ENCODE peak calls at places on chromosomes 5 and 9, in four cellular contexts. R is fibroblast of gingiva; M is activated CD8-positive, alpha-beta memory T cell treated with anti-CD3 and anti-CD28 coated beads, Interleukin-2, amount 10 ng/mL, durations not matched to agents 7 days and 5 days; E is hippocampal formation. L is an unnamed sample.

GRCh38 chr9:127133739-127134167 is 11.3 kb upstream of the ANGPTL2 start:
- DNase-seq in R (peak; percentile 80), M (peak; percentile 23), E (peak; percentile 87), L (peak; percentile 79)

GRCh38 chr9:127929044-127929979 is 1.3 kb downstream of the PIP5KL1 start:
- DNase-seq in R (no peak), M (no peak), E (no peak), L (no peak)

GRCh38 chr9:14846871-14847311 is 63.3 kb downstream of the FREM1 start:
- DNase-seq in R (peak; percentile 39), M (peak; percentile 63), E (no peak), L (no peak)

GRCh38 chr5:140301136-140301535 is 1.8 kb downstream of the PFDN1 start:
- DNase-seq in R (no peak), M (no peak), E (no peak), L (no peak)

GRCh38 chr5:168614661-168615060 is 35.5 kb upstream of the PANK3 start:
- DNase-seq in R (no peak), M (no peak), E (no peak), L (no peak)

GRCh38 chr5:141382469-141383294 is at the start of gene PCDHGA7:
- DNase-seq in R (peak; percentile 17), M (no peak), E (no peak), L (no peak)

GRCh38 chr9:108606408-108606807 is 249.4 kb downstream of the ACTL7B start:
- DNase-seq in R (peak; percentile 44), M (no peak), E (no peak), L (no peak)

GRCh38 chr9:81266086-81266485 is 423.3 kb downstream of the TLE1 start:
- DNase-seq in R (no peak), M (no peak), E (no peak), L (no peak)

GRCh38 chr9:76200315-76200714 is 193.9 kb downstream of the RFK start:
- DNase-seq in R (no peak), M (no peak), E (no peak), L (no peak)